ENCODE peak calls at places on chromosomes 12 and 14, in five cellular contexts. S is fibroblast of mammary gland; P is stomach; F is neural crest cell; B is activated CD8-positive, alpha-beta T cell treated with anti-CD3 and anti-CD28 coated beads for 36 hours. D is an unnamed sample.

GRCh38 chr12:77940011-77940423 is 109.3 kb downstream of the NAV3 start:
- DNase-seq in S (peak; percentile 88), P (no peak), F (no peak), B (no peak), D (no peak)

GRCh38 chr12:118274066-118274465 is 98.6 kb downstream of the TAOK3 start:
- DNase-seq in S (no peak), P (no peak), B (no peak), F (no peak), D (peak; percentile 43)

GRCh38 chr12:13094349-13094748 is 9.1 kb downstream of the GSG1 start:
- DNase-seq in P (no peak), F (no peak), B (no peak), S (peak; percentile 66), D (peak; percentile 48)

GRCh38 chr12:115354007-115354452 is 670.1 kb upstream of the TBX3 start:
- DNase-seq in B (peak; percentile 22), P (peak; percentile 56), S (peak; percentile 98), F (no peak), D (no peak)

GRCh38 chr14:68306934-68307758 is 485.7 kb downstream of the ZFP36L1 start:
- DNase-seq in P (peak; percentile 76), F (no peak), S (peak; percentile 39), B (no peak), D (no peak)

GRCh38 chr14:64736271-64737131 is 32.3 kb downstream of the PLEKHG3 start:
- DNase-seq in S (no peak), B (no peak), P (peak; percentile 79), F (no peak), D (no peak)

GRCh38 chr12:106227641-106228319 is 20.0 kb downstream of the CKAP4 start:
- DNase-seq in S (peak; percentile 15), B (peak; percentile 78), P (peak; percentile 59), F (no peak), D (no peak)

GRCh38 chr12:130872179-130873096 is 572 bp downstream of the RAN start:
- DNase-seq in F (peak; percentile 17), S (no peak), P (peak; percentile 38), B (peak; percentile 53), D (peak; percentile 73)

GRCh38 chr12:130127909-130128763 is 34.1 kb upstream of the FZD10 start:
- DNase-seq in S (peak; percentile 58), B (no peak), P (no peak), F (no peak), D (no peak)

GRCh38 chr12:23756416-23756815 is 193.1 kb downstream of the SOX5 start:
- DNase-seq in B (no peak), S (no peak), P (no peak), F (no peak), D (no peak)

GRCh38 chr14:73728106-73729014 is 14.2 kb upstream of the PNMA1 start:
- DNase-seq in B (peak; percentile 91), F (peak; percentile 94), S (peak; percentile 84), P (peak; percentile 91), D (peak; percentile 89)

GRCh38 chr12:114799574-114800487 is 115.9 kb upstream of the TBX3 start:
- DNase-seq in S (no peak), B (no peak), F (peak; percentile 36), P (peak; percentile 92), D (no peak)

GRCh38 chr12:127108360-127109215 is 1158.4 kb upstream of the TMEM132C start:
- DNase-seq in S (peak; percentile 74), P (peak; percentile 54), F (peak; percentile 52), B (peak; percentile 56), D (peak; percentile 17)

GRCh38 chr14:58815781-58816297 is 178.1 kb downstream of the DACT1 start:
- DNase-seq in F (no peak), S (no peak), P (no peak), B (no peak), D (no peak)

GRCh38 chr14:64680013-64680674 is 24.1 kb upstream of the PLEKHG3 start:
- DNase-seq in B (no peak), S (peak; percentile 28), P (peak; percentile 48), F (no peak), D (no peak)

GRCh38 chr12:155646-156045 is 58.3 kb downstream of the SLC6A12 start:
- DNase-seq in S (no peak), F (no peak), P (no peak), B (no peak), D (no peak)

GRCh38 chr12:69610729-69611128 is at the start of gene LRRC10:
- DNase-seq in P (no peak), B (no peak), F (no peak), S (no peak), D (no peak)

GRCh38 chr12:125683748-125684381 is 618.6 kb downstream of the AACS start:
- DNase-seq in P (peak; percentile 70), B (peak; percentile 71), S (no peak), F (peak; percentile 66), D (peak; percentile 69)

GRCh38 chr14:36619853-36620252 is 37.4 kb upstream of the NKX2-8 start:
- DNase-seq in F (no peak), S (no peak), P (no peak), B (no peak), D (no peak)

GRCh38 chr12:119061208-119061796 is 80.0 kb downstream of the SRRM4 start:
- DNase-seq in P (peak; percentile 62), F (peak; percentile 77), B (peak; percentile 64), S (peak; percentile 17), D (peak; percentile 14)

GRCh38 chr14:38761033-38761432 is 342.0 kb downstream of the SEC23A start:
- DNase-seq in S (no peak), B (no peak), F (no peak), P (no peak), D (no peak)

GRCh38 chr14:89493877-89494634 is 77.0 kb upstream of the FOXN3 start:
- DNase-seq in B (no peak), P (no peak), F (no peak), S (no peak), D (peak; percentile 75)

GRCh38 chr14:68987653-68988036 is 8.5 kb upstream of the ACTN1 start:
- DNase-seq in S (no peak), B (no peak), P (no peak), F (no peak), D (no peak)

GRCh38 chr12:51392556-51393237 is 1.5 kb upstream of the GALNT6 start:
- DNase-seq in S (no peak), B (peak; percentile 62), P (no peak), F (no peak), D (peak; percentile 83)

GRCh38 chr12:124927325-124928094 is 13.1 kb upstream of the UBC start:
- DNase-seq in B (peak; percentile 96), P (peak; percentile 95), S (peak; percentile 83), F (peak; percentile 98), D (peak; percentile 80)

GRCh38 chr14:34203271-34203722 is 252.4 kb upstream of the EGLN3 start:
- DNase-seq in S (peak; percentile 96), P (no peak), B (no peak), F (no peak), D (no peak)

GRCh38 chr14:95260537-95261440 is 58.9 kb downstream of the CLMN start:
- DNase-seq in B (peak; percentile 53), P (no peak), F (no peak), S (peak; percentile 96), D (peak; percentile 60)

DNA sequence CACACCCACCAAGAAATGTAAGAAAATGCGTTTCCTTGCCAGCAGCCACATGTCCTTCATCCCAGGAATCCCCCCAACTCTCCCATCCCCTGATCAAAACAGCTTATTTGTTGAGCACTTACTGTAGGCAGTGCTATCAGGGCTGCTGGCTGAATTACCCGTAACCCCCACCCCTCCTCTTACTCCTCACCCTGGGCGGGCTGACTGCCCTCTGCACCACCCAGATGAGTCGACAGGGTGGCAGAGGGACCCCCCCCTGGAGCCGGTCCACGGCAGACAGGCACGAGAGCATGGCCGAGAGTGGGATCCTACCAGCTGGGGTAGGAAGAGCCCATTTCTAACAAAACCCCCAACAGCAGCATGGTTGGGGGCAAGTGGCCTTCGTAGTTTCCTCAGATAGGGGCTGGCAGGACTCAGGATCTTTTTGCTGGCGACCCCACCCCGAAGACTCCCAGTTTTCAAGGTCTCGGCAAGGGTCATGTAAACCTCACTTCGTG is 1.1 kb upstream of the RHOF start:
- DNase-seq in P (no peak), S (no peak), B (no peak), F (no peak), D (peak; percentile 67)
- TF ChIP-seq CTCF in P (no peak), S (no peak), B (no peak), F (no peak), D (no peak)

DNA sequence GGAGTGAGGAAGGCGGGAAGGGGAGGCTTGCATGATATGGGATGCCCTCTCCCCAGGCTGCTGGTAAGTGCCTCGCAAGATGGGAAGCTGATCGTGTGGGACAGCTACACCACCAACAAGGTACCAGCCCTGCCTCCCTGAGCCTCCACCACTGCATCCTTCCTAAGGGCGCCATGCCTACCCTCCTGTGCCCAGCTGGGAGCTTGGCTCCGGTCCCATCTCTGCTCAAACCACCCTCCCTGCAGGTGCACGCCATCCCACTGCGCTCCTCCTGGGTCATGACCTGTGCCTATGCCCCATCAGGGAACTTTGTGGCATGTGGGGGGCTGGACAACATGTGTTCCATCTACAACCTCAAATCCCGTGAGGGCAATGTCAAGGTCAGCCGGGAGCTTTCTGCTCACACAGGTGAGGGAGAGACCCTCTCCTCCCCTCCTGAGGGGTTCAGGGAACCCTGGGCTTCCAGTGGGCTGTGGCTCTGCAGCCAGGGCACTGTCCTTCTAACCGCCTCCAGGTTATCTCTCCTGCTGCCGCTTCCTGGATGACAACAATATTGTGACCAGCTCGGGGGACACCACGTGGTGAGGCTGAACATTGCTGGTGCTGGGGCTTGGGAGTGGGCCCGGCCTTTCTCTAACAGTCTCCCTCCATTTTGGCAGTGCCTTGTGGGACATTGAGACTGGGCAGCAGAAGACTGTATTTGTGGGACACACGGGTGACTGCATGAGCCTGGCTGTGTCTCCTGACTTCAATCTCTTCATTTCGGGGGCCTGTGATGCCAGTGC is 2.6 kb downstream of the GNB3 start:
- DNase-seq in P (no peak), B (no peak), F (no peak), S (no peak), D (no peak)
- TF ChIP-seq CTCF in P (no peak), B (no peak), F (peak; percentile 29), S (no peak), D (no peak)

DNA sequence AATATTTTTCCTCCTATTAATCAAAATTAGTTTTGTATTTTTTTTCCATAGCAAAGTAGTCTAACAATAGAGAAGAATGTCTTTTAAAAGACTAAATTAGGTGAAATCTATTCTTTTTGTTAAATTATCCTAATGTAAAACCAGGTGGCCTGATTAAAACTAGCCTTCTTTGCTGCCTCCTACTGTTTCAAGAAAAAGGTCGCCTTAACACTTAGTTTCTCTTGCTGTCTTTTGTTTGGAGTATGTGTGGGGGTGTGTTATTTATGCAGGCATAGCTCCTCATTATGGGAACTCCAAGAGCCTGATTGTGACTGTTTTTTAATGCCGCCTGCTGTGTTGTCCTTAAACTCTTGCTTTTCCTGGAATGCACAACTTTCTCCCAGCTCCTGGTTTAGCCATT is 855.3 kb downstream of the DIO2 start:
- DNase-seq in S (peak; percentile 19), F (no peak), P (no peak), B (no peak), D (no peak)
- TF ChIP-seq CTCF in S (no peak), F (no peak), P (no peak), B (no peak), D (no peak)

GRCh38 chr14:65821224-65821753 is 408.8 kb downstream of the FUT8 start:
- DNase-seq in F (no peak), B (no peak), P (no peak), S (no peak), D (no peak)

GRCh38 chr14:65824978-65825299 is 412.4 kb downstream of the FUT8 start:
- DNase-seq in B (no peak), P (no peak), S (no peak), F (no peak), D (no peak)

GRCh38 chr14:65826946-65827345 is 414.4 kb downstream of the FUT8 start:
- DNase-seq in B (no peak), P (no peak), F (no peak), S (no peak), D (no peak)

GRCh38 chr14:65827520-65827919 is 415.0 kb downstream of the FUT8 start:
- DNase-seq in S (no peak), B (no peak), P (no peak), F (no peak), D (no peak)

GRCh38 chr14:65824285-65824977 is 411.9 kb downstream of the FUT8 start:
- DNase-seq in P (peak; percentile 53), B (peak; percentile 68), S (peak; percentile 74), F (peak; percentile 67), D (peak; percentile 78)
- TF ChIP-seq CTCF in P (peak; percentile 92), B (peak; percentile 88), S (peak; percentile 98), F (peak; percentile 99), D (peak; percentile 95)

D was measured in GM13977.